ENCODE peak calls at places on chromosome 3, in eight cellular contexts. V, I, R, G, L, D, M and Q are unnamed samples.

GRCh38 chr3:31839144-31839917 is 141.7 kb downstream of the OSBPL10 start:
- DNase-seq in L (no peak), D (no peak), I (no peak), R (no peak), V (no peak), G (no peak), M (no peak), Q (no peak)

GRCh38 chr3:169112153-169112892 is 551.2 kb downstream of the MECOM start:
- DNase-seq in R (no peak), L (peak), D (peak), G (peak), M (no peak), I (no peak), V (no peak), Q (no peak)

GRCh38 chr3:136818851-136819783 is at the start of gene SLC35G2:
- DNase-seq in G (peak), D (peak), L (peak), I (peak), R (peak), M (peak), V (no peak), Q (peak)

GRCh38 chr3:189109145-189109544 is 62.6 kb upstream of the TPRG1 start:
- DNase-seq in M (no peak), V (no peak), I (no peak), L (no peak), R (no peak), G (no peak), D (no peak), Q (no peak)

GRCh38 chr3:142574665-142575064 is 3.9 kb downstream of the ATR start:
- DNase-seq in R (no peak), D (no peak), M (no peak), G (no peak), L (no peak), I (no peak), V (no peak), Q (no peak)

GRCh38 chr3:71791634-71792033 is 6.7 kb upstream of the PROK2 start:
- DNase-seq in D (no peak), V (no peak), G (no peak), M (no peak), R (no peak), I (no peak), L (no peak), Q (no peak)

GRCh38 chr3:151909720-151910405 is 36.4 kb downstream of the SUCNR1 start:
- DNase-seq in I (no peak), G (no peak), M (no peak), D (no peak), R (no peak), V (no peak), L (no peak), Q (no peak)

GRCh38 chr3:107212709-107213664 is 164.3 kb upstream of the CCDC54 start:
- DNase-seq in D (no peak), I (no peak), R (no peak), V (no peak), G (no peak), M (no peak), L (no peak), Q (no peak)

GRCh38 chr3:45178131-45179023 is 32.2 kb upstream of the CDCP1 start:
- DNase-seq in D (peak), M (no peak), L (no peak), G (peak), V (no peak), I (no peak), R (no peak), Q (no peak)

GRCh38 chr3:140203510-140203909 is 268.5 kb downstream of the CLSTN2 start:
- DNase-seq in G (no peak), M (peak), V (no peak), I (no peak), L (no peak), D (no peak), R (no peak), Q (no peak)

GRCh38 chr3:129795596-129795995 is 97.9 kb downstream of the TMCC1 start:
- DNase-seq in I (no peak), M (no peak), D (peak), V (no peak), G (peak), R (no peak), L (peak), Q (no peak)

GRCh38 chr3:145892869-145893268 is 268.1 kb downstream of the PLOD2 start:
- DNase-seq in V (no peak), D (no peak), I (no peak), M (no peak), R (no peak), L (no peak), G (no peak), Q (no peak)

GRCh38 chr3:7546219-7546618 is 685.3 kb downstream of the GRM7 start:
- DNase-seq in M (no peak), L (no peak), I (no peak), G (no peak), D (no peak), R (no peak), V (no peak), Q (no peak)

GRCh38 chr3:33144433-33144832 is 30.6 kb downstream of the CRTAP start:
- DNase-seq in D (no peak), I (no peak), L (no peak), G (no peak), M (no peak), V (no peak), R (peak), Q (no peak)

GRCh38 chr3:98613616-98614015 is 20.2 kb upstream of the CPOX start:
- DNase-seq in G (no peak), V (no peak), L (no peak), M (no peak), R (no peak), D (peak), I (no peak), Q (no peak)

GRCh38 chr3:125281411-125281810 is 68.9 kb upstream of the SLC12A8 start:
- DNase-seq in M (no peak), L (no peak), I (no peak), V (no peak), R (no peak), D (no peak), G (no peak), Q (no peak)

GRCh38 chr3:36164400-36164799 is 215.9 kb upstream of the STAC start:
- DNase-seq in M (no peak), G (no peak), R (no peak), V (no peak), D (no peak), L (no peak), I (no peak), Q (no peak)

GRCh38 chr3:175246234-175246633 is 387.1 kb downstream of the NAALADL2 start:
- DNase-seq in L (no peak), V (no peak), I (no peak), D (no peak), G (no peak), M (no peak), R (no peak), Q (no peak)

GRCh38 chr3:109387241-109387640 is 49.9 kb upstream of the DPPA4 start:
- DNase-seq in R (no peak), M (no peak), D (no peak), G (no peak), I (no peak), V (no peak), L (no peak), Q (no peak)

GRCh38 chr3:50516048-50516871 is 12.8 kb upstream of the CACNA2D2 start:
- DNase-seq in V (no peak), I (no peak), D (peak), R (no peak), G (no peak), M (no peak), L (no peak), Q (no peak)

GRCh38 chr3:24018784-24019570 is 73.9 kb downstream of the NR1D2 start:
- DNase-seq in V (no peak), M (no peak), L (peak), D (no peak), R (no peak), I (no peak), G (no peak), Q (no peak)

GRCh38 chr3:175526609-175527280 is 667.6 kb downstream of the NAALADL2 start:
- DNase-seq in R (no peak), V (no peak), L (no peak), M (no peak), D (peak), I (no peak), G (no peak), Q (no peak)

GRCh38 chr3:127525373-127525772 is 65.2 kb downstream of the TPRA1 start:
- DNase-seq in L (peak), M (no peak), G (peak), V (peak), I (no peak), R (no peak), D (peak), Q (no peak)

GRCh38 chr3:35744419-35744818 is 105.1 kb downstream of the ARPP21 start:
- DNase-seq in M (no peak), V (no peak), G (no peak), L (no peak), I (no peak), D (no peak), R (no peak), Q (no peak)

GRCh38 chr3:36075491-36075890 is 304.8 kb upstream of the STAC start:
- DNase-seq in L (no peak), D (no peak), I (no peak), G (no peak), V (peak), M (no peak), R (no peak), Q (no peak)

GRCh38 chr3:183296944-183297343 is 43.9 kb downstream of the B3GNT5 start:
- DNase-seq in M (no peak), V (no peak), R (no peak), L (no peak), I (no peak), D (no peak), G (no peak), Q (no peak)

GRCh38 chr3:112092439-112093179 is 6.4 kb downstream of the C3orf52 start:
- DNase-seq in V (no peak), D (peak), M (no peak), G (no peak), L (no peak), I (no peak), R (no peak), Q (no peak)